ENCODE peak calls at places on chromosomes 12 and 14, in ten cellular contexts. A is H1, O is A549, M is GM12878, V is K562, U is NB4, P is HCT116, X is SK-N-SH, T is endothelial cell of umbilical vein, L is HepG2. I is an unnamed sample.

GRCh38 chr14:79320561-79320960 is 890.7 kb downstream of the DIO2 start:
- DNase-seq in A (no peak), O (no peak), M (peak; percentile 11), V (no peak), U (no peak), P (no peak), X (no peak), T (no peak), L (no peak), I (no peak)

GRCh38 chr12:87127272-87127671 is 871.1 kb upstream of the MGAT4C start:
- DNase-seq in A (no peak), O (no peak), M (no peak), V (no peak), U (no peak), P (no peak), X (no peak), T (no peak), L (no peak), I (no peak)

GRCh38 chr12:24668563-24668962 is 280.3 kb downstream of the BCAT1 start:
- DNase-seq in A (no peak), O (no peak), M (no peak), V (no peak), U (no peak), P (no peak), X (no peak), T (no peak), L (no peak), I (no peak)

GRCh38 chr12:71439613-71440392 is at the start of gene LGR5:
- DNase-seq in A (no peak), O (peak; percentile 18), M (no peak), V (no peak), U (no peak), P (no peak), X (peak; percentile 91), T (peak; percentile 25), L (peak; percentile 85), I (peak; percentile 63)

GRCh38 chr14:94659953-94660946 is 48.1 kb downstream of the SERPINA3 start:
- DNase-seq in A (no peak), O (no peak), M (no peak), V (no peak), U (no peak), P (no peak), X (no peak), T (no peak), L (no peak), I (no peak)

GRCh38 chr12:108301346-108301745 is 37.8 kb downstream of the CMKLR1 start:
- DNase-seq in A (no peak), O (no peak), M (no peak), V (no peak), U (no peak), P (no peak), X (no peak), T (no peak), L (no peak), I (no peak)

GRCh38 chr12:94225924-94226630 is 77.7 kb downstream of the PLXNC1 start:
- DNase-seq in A (peak; percentile 38), O (no peak), M (no peak), V (no peak), U (no peak), P (no peak), X (peak; percentile 11), T (no peak), L (no peak), I (peak; percentile 73)

GRCh38 chr14:23447634-23448353 is 12.3 kb upstream of the MYH7 start:
- DNase-seq in A (no peak), O (no peak), M (no peak), V (no peak), U (no peak), P (no peak), X (no peak), T (no peak), L (peak; percentile 50), I (no peak)

GRCh38 chr12:107884769-107885694 is 110.5 kb downstream of the ASCL4 start:
- DNase-seq in A (no peak), O (peak; percentile 61), M (no peak), V (peak; percentile 77), U (peak; percentile 73), P (peak; percentile 41), X (peak; percentile 74), T (peak; percentile 54), L (peak; percentile 58), I (peak; percentile 62)

GRCh38 chr12:77842430-77842829 is 11.7 kb downstream of the NAV3 start:
- DNase-seq in A (no peak), O (peak; percentile 17), M (no peak), V (no peak), U (no peak), P (no peak), X (no peak), T (no peak), L (peak; percentile 68), I (no peak)

GRCh38 chr14:100586520-100587247 is 533 bp downstream of the BEGAIN start:
- DNase-seq in A (no peak), O (peak; percentile 61), M (no peak), V (peak; percentile 41), U (no peak), P (peak; percentile 67), X (peak; percentile 91), T (no peak), L (no peak), I (peak; percentile 34)

GRCh38 chr14:103104654-103105511 is 10.4 kb downstream of the EXOC3L4 start:
- DNase-seq in A (no peak), O (peak; percentile 81), M (no peak), V (peak; percentile 71), U (peak; percentile 60), P (no peak), X (peak; percentile 91), T (no peak), L (no peak), I (peak; percentile 85)

GRCh38 chr14:69079188-69079742 is 73.7 kb downstream of the DCAF5 start:
- DNase-seq in A (no peak), O (peak; percentile 63), M (no peak), V (no peak), U (no peak), P (no peak), X (no peak), T (peak; percentile 94), L (no peak), I (no peak)
- TF ChIP-seq MAX in A (no peak), O (peak; percentile 13), M (no peak), V (no peak), U (no peak), P (no peak), X (no peak), T (no peak), L (no peak), I (no peak)

DNA sequence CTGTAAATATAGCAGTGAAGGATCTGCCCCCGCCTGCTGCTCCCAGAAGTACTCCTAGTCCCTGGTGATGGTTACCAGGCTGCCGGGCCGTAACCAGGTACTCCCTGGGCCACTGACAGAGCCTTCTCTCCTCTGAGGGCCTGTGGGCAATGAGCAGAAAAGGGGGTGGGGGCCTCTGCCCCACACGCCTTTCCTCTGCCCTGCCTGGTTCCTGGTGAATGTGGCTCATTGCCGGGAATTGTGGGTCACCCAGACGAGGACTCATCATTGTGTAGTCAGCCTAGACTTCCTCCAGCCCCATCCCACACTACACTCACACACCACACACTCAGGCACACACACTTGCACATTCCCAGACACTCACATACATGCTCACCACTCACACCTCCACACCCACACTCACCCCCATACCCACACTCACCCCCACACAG is 35.7 kb upstream of the ACTN1 start:
- DNase-seq in A (no peak), O (no peak), M (no peak), V (no peak), U (no peak), P (no peak), X (no peak), T (peak; percentile 36), L (no peak), I (no peak)
- TF ChIP-seq MAX in A (no peak), O (no peak), M (no peak), V (no peak), U (no peak), P (no peak), X (no peak), T (no peak), L (no peak), I (no peak)

GRCh38 chr14:32608880-32609279 is 279.8 kb downstream of the AKAP6 start:
- DNase-seq in A (no peak), O (no peak), M (no peak), V (no peak), U (no peak), P (no peak), X (no peak), T (peak; percentile 60), L (no peak), I (no peak)

GRCh38 chr14:32603992-32604391 is 274.9 kb downstream of the AKAP6 start:
- DNase-seq in A (no peak), O (no peak), M (no peak), V (no peak), U (no peak), P (no peak), X (no peak), T (no peak), L (no peak), I (no peak)

GRCh38 chr14:32609388-32609787 is 280.3 kb downstream of the AKAP6 start:
- DNase-seq in A (no peak), O (no peak), M (no peak), V (no peak), U (no peak), P (no peak), X (no peak), T (no peak), L (no peak), I (no peak)

GRCh38 chr14:32607399-32607798 is 278.3 kb downstream of the AKAP6 start:
- DNase-seq in A (no peak), O (no peak), M (no peak), V (no peak), U (no peak), P (no peak), X (peak; percentile 20), T (no peak), L (no peak), I (no peak)

DNA sequence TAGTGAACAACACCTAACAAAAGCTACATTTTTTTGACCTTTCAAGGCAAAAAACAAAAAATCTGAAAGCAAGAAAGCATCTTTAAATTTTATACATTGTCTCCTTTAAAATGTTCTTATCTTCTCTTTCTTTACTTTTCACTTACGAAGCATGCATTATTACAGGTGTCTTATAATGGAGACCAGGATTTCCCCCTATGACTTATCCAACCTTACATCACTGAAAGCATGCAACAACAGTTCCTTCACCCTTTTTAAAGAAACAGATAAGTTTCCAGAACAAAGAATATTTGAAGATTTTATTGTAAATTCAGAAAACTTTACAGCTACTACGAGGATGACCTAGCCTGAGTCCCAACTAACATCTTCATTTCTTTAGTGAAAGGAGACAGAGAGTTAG is 277.2 kb downstream of the AKAP6 start:
- DNase-seq in A (no peak), O (peak; percentile 18), M (no peak), V (no peak), U (no peak), P (no peak), X (no peak), T (no peak), L (no peak), I (no peak)
- TF ChIP-seq MAX in A (no peak), O (no peak), M (no peak), V (no peak), U (no peak), P (no peak), X (no peak), T (no peak), L (no peak), I (no peak)

DNA sequence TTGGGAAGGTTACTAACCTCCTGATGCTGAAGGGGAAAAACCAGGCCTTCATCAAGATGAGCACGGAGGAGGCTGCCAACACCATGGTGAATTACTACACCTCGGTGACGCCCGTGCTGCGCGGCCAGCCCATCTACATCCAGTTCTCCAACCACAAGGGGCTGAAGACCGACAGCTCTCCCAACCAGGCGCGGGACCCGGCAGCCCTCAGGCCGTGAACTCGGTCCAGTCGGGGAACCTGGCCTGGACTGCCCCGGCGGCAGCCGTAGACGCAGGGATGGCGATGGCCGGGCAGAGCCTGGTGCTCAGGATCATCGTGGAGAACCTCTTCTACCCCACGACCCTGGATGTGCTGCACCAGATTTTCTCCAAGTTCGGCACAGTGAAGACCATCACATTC is 133.0 kb upstream of the FUT8 start:
- DNase-seq in A (no peak), O (no peak), M (no peak), V (no peak), U (no peak), P (no peak), X (no peak), T (no peak), L (no peak), I (no peak)
- TF ChIP-seq MAX in A (no peak), O (no peak), M (no peak), V (no peak), U (no peak), P (no peak), X (no peak), T (no peak), L (no peak), I (no peak)